ENCODE peak calls at places on chromosomes 12 and 14, in four cellular contexts. Y, A, J and T are unnamed samples.

GRCh38 chr12:85516667-85517325 is 236.8 kb downstream of the ALX1 start:
- DNase-seq in A (no peak), Y (no peak), J (no peak), T (no peak)

GRCh38 chr14:96121660-96122395 is 82.7 kb downstream of the C14orf132 start:
- DNase-seq in Y (no peak), J (no peak), A (no peak), T (no peak)

GRCh38 chr14:73877790-73878189 is 8.9 kb upstream of the ZNF410 start:
- DNase-seq in Y (no peak), J (no peak), A (no peak), T (no peak)

GRCh38 chr12:110039085-110039807 is 9.1 kb downstream of the C12orf76 start:
- DNase-seq in J (no peak), Y (peak), A (peak), T (peak)

GRCh38 chr14:94213021-94213420 is 38.9 kb downstream of the PPP4R4 start:
- DNase-seq in Y (no peak), J (no peak), A (no peak), T (no peak)

GRCh38 chr12:115543269-115543668 is 734.2 kb downstream of the MED13L start:
- DNase-seq in A (no peak), Y (no peak), J (no peak), T (no peak)

GRCh38 chr14:56125772-56126411 is 7.7 kb downstream of the PELI2 start:
- DNase-seq in A (no peak), Y (no peak), J (no peak), T (no peak)

GRCh38 chr12:13816394-13816793 is 165.0 kb downstream of the GRIN2B start:
- DNase-seq in J (no peak), Y (no peak), A (no peak), T (no peak)

GRCh38 chr14:61203059-61203753 is 77.9 kb downstream of the TMEM30B start:
- DNase-seq in Y (no peak), A (no peak), J (no peak), T (no peak)

GRCh38 chr12:105754313-105754712 is 384.4 kb downstream of the NUAK1 start:
- DNase-seq in J (no peak), Y (no peak), A (no peak), T (no peak)

GRCh38 chr14:69323266-69323966 is 63.5 kb downstream of the GALNT16 start:
- DNase-seq in Y (no peak), A (no peak), J (no peak), T (no peak)

GRCh38 chr14:68377459-68377858 is 415.4 kb downstream of the ZFP36L1 start:
- DNase-seq in A (no peak), Y (peak), J (no peak), T (peak)

GRCh38 chr14:66503532-66503931 is 4.4 kb upstream of the GPHN start:
- DNase-seq in A (no peak), J (no peak), Y (no peak), T (no peak)

GRCh38 chr12:120737557-120738251 is 12.1 kb downstream of the ACADS start:
- DNase-seq in J (no peak), Y (no peak), A (no peak), T (no peak)

GRCh38 chr14:106518054-106518943 is 991.9 kb downstream of the TMEM121 start:
- DNase-seq in Y (no peak), A (no peak), J (peak), T (peak)

GRCh38 chr14:68978550-68978911 is 571 bp downstream of the ACTN1 start:
- DNase-seq in Y (no peak), A (peak), J (no peak), T (peak)

GRCh38 chr12:21818627-21819026 is 44.1 kb upstream of the KCNJ8 start:
- DNase-seq in J (no peak), Y (no peak), A (no peak), T (no peak)

GRCh38 chr14:89349196-89350008 is 67.6 kb downstream of the FOXN3 start:
- DNase-seq in J (no peak), A (no peak), Y (no peak), T (peak)

GRCh38 chr12:16121953-16122352 is 155.5 kb downstream of the SLC15A5 start:
- DNase-seq in A (no peak), J (no peak), Y (no peak), T (no peak)

GRCh38 chr14:55864890-55865655 is 253.1 kb upstream of the PELI2 start:
- DNase-seq in Y (no peak), J (no peak), A (no peak), T (no peak)

GRCh38 chr12:55737581-55738112 is 5.3 kb upstream of the GDF11 start:
- DNase-seq in J (no peak), A (no peak), Y (no peak), T (no peak)

GRCh38 chr12:127205781-127206535 is 1061.0 kb upstream of the TMEM132C start:
- DNase-seq in Y (no peak), A (no peak), J (no peak), T (peak)

GRCh38 chr12:122886851-122887816 is 8.8 kb downstream of the VPS37B start:
- DNase-seq in A (peak), J (no peak), Y (no peak), T (peak)

GRCh38 chr12:108811411-108812185 is 45.8 kb downstream of the SSH1 start:
- DNase-seq in Y (no peak), J (no peak), A (no peak), T (no peak)

GRCh38 chr12:59873136-59873535 is 277.3 kb downstream of the SLC16A7 start:
- DNase-seq in Y (no peak), A (no peak), J (no peak), T (no peak)

GRCh38 chr14:35114036-35114435 is 7.8 kb downstream of the PPP2R3C start:
- DNase-seq in A (no peak), J (no peak), Y (no peak), T (no peak)

GRCh38 chr14:92532490-92533163 is 19.0 kb downstream of the RIN3 start:
- DNase-seq in J (no peak), Y (no peak), A (no peak), T (peak)

GRCh38 chr12:78442454-78442801 is 422.1 kb upstream of the SYT1 start:
- DNase-seq in J (no peak), Y (no peak), A (no peak), T (no peak)

GRCh38 chr14:51868405-51868804 is 8.0 kb downstream of the GNG2 start:
- DNase-seq in Y (no peak), J (no peak), A (no peak), T (no peak)

GRCh38 chr14:104036250-104036649 is 49.2 kb upstream of the ASPG start:
- DNase-seq in A (no peak), J (no peak), Y (no peak), T (no peak)
- H3K4me3 ChIP-seq in A (no peak), J (no peak), Y (no peak), T (no peak)

DNA sequence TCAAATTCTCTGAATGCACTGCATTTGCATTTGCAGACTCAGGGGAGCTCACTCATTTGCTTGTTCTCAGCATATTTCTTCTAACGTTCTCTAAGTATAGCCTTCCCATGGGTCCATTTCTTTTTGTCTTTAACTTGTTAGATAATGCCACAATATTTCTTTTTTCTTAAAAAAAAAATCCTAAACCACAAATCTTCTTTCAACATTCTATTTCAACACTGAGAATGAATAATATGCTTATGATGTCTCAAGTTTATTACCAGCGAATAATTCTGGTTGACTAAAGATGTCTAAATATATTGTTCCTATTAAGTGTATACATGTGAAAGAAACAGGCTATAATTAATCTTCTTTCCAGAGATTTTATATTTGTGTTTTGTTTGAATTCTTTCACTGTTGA is 200.3 kb downstream of the ANO6 start:
- DNase-seq in Y (no peak), A (no peak), J (no peak), T (no peak)
- H3K4me3 ChIP-seq in Y (no peak), A (no peak), J (no peak), T (no peak)

GRCh38 chr12:75891072-75891471 is 140.5 kb downstream of the PHLDA1 start:
- DNase-seq in Y (no peak), A (no peak), J (no peak), T (no peak)

GRCh38 chr12:75889214-75889613 is 142.4 kb downstream of the PHLDA1 start:
- DNase-seq in Y (no peak), J (no peak), A (no peak), T (no peak)

GRCh38 chr12:75888398-75888797 is 143.2 kb downstream of the PHLDA1 start:
- DNase-seq in Y (no peak), J (no peak), A (no peak), T (no peak)

GRCh38 chr12:75890660-75891059 is 140.9 kb downstream of the PHLDA1 start:
- DNase-seq in J (no peak), A (no peak), Y (no peak), T (no peak)

DNA sequence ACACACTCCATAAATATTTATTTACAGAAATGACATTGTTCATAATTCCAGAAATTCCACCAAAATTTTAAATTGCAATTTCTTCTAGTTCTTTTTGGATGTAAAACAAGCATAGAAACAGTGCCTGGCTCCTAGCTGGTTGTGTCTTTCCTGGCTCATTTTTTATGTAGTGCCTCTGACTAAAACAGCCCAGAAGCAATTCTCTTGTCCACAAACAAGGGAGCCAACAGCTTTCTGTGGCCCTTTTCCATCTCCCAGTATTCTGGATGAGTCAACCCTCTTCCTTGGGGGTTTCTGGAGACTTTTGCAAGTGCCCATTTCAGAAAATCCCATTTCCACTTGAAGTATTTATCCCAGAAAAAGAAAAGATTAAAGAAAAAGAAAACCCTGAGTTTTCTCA is 141.4 kb downstream of the PHLDA1 start:
- DNase-seq in A (no peak), Y (no peak), J (no peak), T (no peak)
- H3K4me3 ChIP-seq in A (no peak), Y (no peak), J (no peak), T (no peak)

GRCh38 chr12:89486231-89486630 is 38.4 kb downstream of the GALNT4 start:
- DNase-seq in A (no peak), Y (no peak), J (no peak), T (no peak)
- H3K4me3 ChIP-seq in A (no peak), Y (no peak), J (no peak), T (no peak)

GRCh38 chr12:131380961-131381705 is 329.8 kb upstream of the SFSWAP start:
- DNase-seq in Y (no peak), A (no peak), J (no peak), T (no peak)
- H3K4me3 ChIP-seq in Y (no peak), A (no peak), J (no peak), T (no peak)

DNA sequence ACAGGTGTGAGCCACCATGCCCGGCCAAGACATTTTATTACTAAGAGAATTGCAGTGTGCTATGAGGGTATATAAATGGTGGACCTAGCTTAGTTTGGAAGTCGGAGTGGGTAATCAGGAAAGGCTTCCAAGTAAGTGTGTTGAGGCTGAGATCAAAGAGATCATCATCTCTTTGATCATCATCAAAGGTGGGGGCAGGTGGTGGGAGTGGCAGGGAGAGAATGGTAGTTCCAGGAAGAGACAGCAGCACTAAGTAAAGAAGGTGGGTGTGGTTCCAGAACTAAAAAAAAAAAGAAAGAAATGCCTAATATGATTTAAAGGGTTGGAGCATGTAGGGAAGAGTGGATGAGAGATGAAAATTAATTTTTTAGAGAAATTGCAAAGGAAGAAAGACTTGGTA is 14.7 kb downstream of the SLC4A8 start:
- DNase-seq in A (no peak), Y (no peak), J (no peak), T (no peak)
- H3K4me3 ChIP-seq in A (no peak), Y (no peak), J (no peak), T (no peak)

GRCh38 chr12:76078748-76079147 is 5.7 kb downstream of the NAP1L1 start:
- DNase-seq in J (no peak), A (no peak), Y (no peak), T (no peak)
- H3K4me3 ChIP-seq in J (no peak), A (no peak), Y (no peak), T (no peak)

GRCh38 chr12:1531654-1532366 is 62.6 kb downstream of the FBXL14 start:
- DNase-seq in A (no peak), J (no peak), Y (no peak), T (no peak)
- H3K4me3 ChIP-seq in A (peak), J (peak), Y (no peak), T (peak)

GRCh38 chr14:101879212-101880015 is 85.0 kb upstream of the DYNC1H1 start:
- DNase-seq in J (no peak), Y (no peak), A (no peak), T (no peak)
- H3K4me3 ChIP-seq in J (no peak), Y (no peak), A (no peak), T (no peak)